ENCODE peak calls at places on chromosomes 16 and 17, in four cellular contexts. One of them, this sample, is unnamed.

GRCh38 chr17:47704781-47705180 is 10.8 kb downstream of the TBKBP1 start:
- DNase-seq in Kasumi-1: no peak
- DNase-seq in sigmoid colon: no peak
- DNase-seq in amygdala: no peak
- DNase-seq in this sample: no peak

GRCh38 chr17:12296120-12296727 is 275.5 kb downstream of the MAP2K4 start:
- DNase-seq in amygdala: no peak
- DNase-seq in Kasumi-1: no peak
- DNase-seq in sigmoid colon: no peak
- DNase-seq in this sample: peak; percentile 11

GRCh38 chr16:57807252-57807967 is 5.1 kb upstream of the KIFC3 start:
- DNase-seq in amygdala: no peak
- DNase-seq in sigmoid colon: no peak
- DNase-seq in Kasumi-1: no peak
- DNase-seq in this sample: no peak

GRCh38 chr16:69939821-69940585 is 11.1 kb upstream of the CLEC18A start:
- DNase-seq in Kasumi-1: no peak
- DNase-seq in sigmoid colon: no peak
- DNase-seq in amygdala: no peak
- DNase-seq in this sample: no peak

GRCh38 chr17:50129946-50130777 is at the start of gene SAMD14:
- DNase-seq in sigmoid colon: no peak
- DNase-seq in Kasumi-1: no peak
- DNase-seq in amygdala: no peak
- DNase-seq in this sample: peak; percentile 68

GRCh38 chr16:87619360-87620200 is 17.3 kb downstream of the JPH3 start:
- DNase-seq in sigmoid colon: no peak
- DNase-seq in amygdala: no peak
- DNase-seq in Kasumi-1: no peak
- DNase-seq in this sample: no peak

GRCh38 chr16:87552772-87553171 is 49.5 kb upstream of the JPH3 start:
- DNase-seq in amygdala: no peak
- DNase-seq in sigmoid colon: no peak
- DNase-seq in Kasumi-1: no peak
- DNase-seq in this sample: no peak

GRCh38 chr16:89658221-89658879 is 714 bp downstream of the SPATA33 start:
- DNase-seq in amygdala: no peak
- DNase-seq in sigmoid colon: no peak
- DNase-seq in Kasumi-1: peak; percentile 21
- DNase-seq in this sample: peak; percentile 43

GRCh38 chr17:73462830-73463229 is 151.0 kb upstream of the CDC42EP4 start:
- DNase-seq in sigmoid colon: no peak
- DNase-seq in amygdala: no peak
- DNase-seq in Kasumi-1: no peak
- DNase-seq in this sample: peak; percentile 29

GRCh38 chr17:50872710-50873424 is 6.7 kb upstream of the TOB1 start:
- DNase-seq in sigmoid colon: peak; percentile 77
- DNase-seq in amygdala: no peak
- DNase-seq in Kasumi-1: peak; percentile 95
- DNase-seq in this sample: no peak

GRCh38 chr16:88560722-88561484 is 9.3 kb upstream of the ZC3H18 start:
- DNase-seq in amygdala: no peak
- DNase-seq in sigmoid colon: no peak
- DNase-seq in Kasumi-1: peak; percentile 40
- DNase-seq in this sample: peak; percentile 90

GRCh38 chr17:78113804-78114785 is 14.5 kb downstream of the TMC6 start:
- DNase-seq in sigmoid colon: no peak
- DNase-seq in amygdala: no peak
- DNase-seq in Kasumi-1: no peak
- DNase-seq in this sample: no peak

GRCh38 chr17:8221663-8222379 is 11.4 kb upstream of the AURKB start:
- DNase-seq in Kasumi-1: peak; percentile 29
- DNase-seq in sigmoid colon: peak; percentile 92
- DNase-seq in amygdala: peak; percentile 46
- DNase-seq in this sample: peak; percentile 95

GRCh38 chr17:45668316-45668715 is 115.8 kb upstream of the CRHR1 start:
- DNase-seq in amygdala: no peak
- DNase-seq in Kasumi-1: no peak
- DNase-seq in sigmoid colon: no peak
- DNase-seq in this sample: no peak

GRCh38 chr17:18256776-18257175 is 1.8 kb downstream of the FLII start:
- DNase-seq in amygdala: no peak
- DNase-seq in sigmoid colon: no peak
- DNase-seq in Kasumi-1: no peak
- DNase-seq in this sample: no peak

GRCh38 chr17:6463616-6464445 is 19.6 kb downstream of the PIMREG start:
- DNase-seq in sigmoid colon: no peak
- DNase-seq in amygdala: no peak
- DNase-seq in Kasumi-1: no peak
- DNase-seq in this sample: no peak

GRCh38 chr17:62587554-62587953 is 39.9 kb upstream of the MRC2 start:
- DNase-seq in amygdala: no peak
- DNase-seq in sigmoid colon: no peak
- DNase-seq in Kasumi-1: no peak
- DNase-seq in this sample: no peak

GRCh38 chr17:17751489-17751995 is 70.3 kb downstream of the RAI1 start:
- DNase-seq in sigmoid colon: no peak
- DNase-seq in amygdala: no peak
- DNase-seq in Kasumi-1: no peak
- DNase-seq in this sample: peak; percentile 42

GRCh38 chr16:52549011-52549692 is 2.2 kb upstream of the TOX3 start:
- DNase-seq in amygdala: no peak
- DNase-seq in Kasumi-1: no peak
- DNase-seq in sigmoid colon: no peak
- DNase-seq in this sample: peak; percentile 68

GRCh38 chr16:82832861-82833260 is 206.1 kb downstream of the CDH13 start:
- DNase-seq in amygdala: no peak
- DNase-seq in sigmoid colon: no peak
- DNase-seq in Kasumi-1: no peak
- DNase-seq in this sample: no peak

GRCh38 chr16:2436110-2436509 is 6.9 kb downstream of the CCNF start:
- DNase-seq in amygdala: no peak
- DNase-seq in Kasumi-1: no peak
- DNase-seq in sigmoid colon: peak; percentile 34
- DNase-seq in this sample: no peak

GRCh38 chr17:3917391-3917931 is 1.2 kb upstream of the P2RX1 start:
- DNase-seq in Kasumi-1: peak; percentile 54
- DNase-seq in amygdala: no peak
- DNase-seq in sigmoid colon: no peak
- DNase-seq in this sample: no peak

GRCh38 chr16:65570261-65570660 is 448.4 kb upstream of the CDH11 start:
- DNase-seq in amygdala: no peak
- DNase-seq in Kasumi-1: no peak
- DNase-seq in sigmoid colon: no peak
- DNase-seq in this sample: no peak

GRCh38 chr16:73459586-73459985 is 411.7 kb upstream of the ZFHX3 start:
- DNase-seq in sigmoid colon: no peak
- DNase-seq in amygdala: no peak
- DNase-seq in Kasumi-1: no peak
- DNase-seq in this sample: no peak

GRCh38 chr16:528111-529011 is 849 bp downstream of the CAPN15 start:
- DNase-seq in Kasumi-1: peak; percentile 42
- DNase-seq in sigmoid colon: no peak
- DNase-seq in amygdala: no peak
- DNase-seq in this sample: peak; percentile 57

GRCh38 chr16:21599994-21600773 is 807 bp downstream of the METTL9 start:
- DNase-seq in Kasumi-1: peak; percentile 41
- DNase-seq in sigmoid colon: no peak
- DNase-seq in amygdala: no peak
- DNase-seq in this sample: peak; percentile 71

GRCh38 chr16:77974883-77975282 is 47.5 kb upstream of the CLEC3A start:
- DNase-seq in sigmoid colon: no peak
- DNase-seq in Kasumi-1: no peak
- DNase-seq in amygdala: no peak
- DNase-seq in this sample: no peak

GRCh38 chr17:76531501-76532038 is 5.9 kb downstream of the CYGB start:
- DNase-seq in amygdala: no peak
- DNase-seq in Kasumi-1: no peak
- DNase-seq in sigmoid colon: no peak
- DNase-seq in this sample: no peak

GRCh38 chr16:4319454-4319853 is 3.6 kb downstream of the GLIS2 start:
- DNase-seq in amygdala: no peak
- DNase-seq in sigmoid colon: peak; percentile 76
- DNase-seq in Kasumi-1: no peak
- DNase-seq in this sample: no peak

GRCh38 chr17:80008383-80008840 is 27.3 kb downstream of the TBC1D16 start:
- DNase-seq in Kasumi-1: peak; percentile 64
- DNase-seq in amygdala: no peak
- DNase-seq in sigmoid colon: peak; percentile 90
- DNase-seq in this sample: peak; percentile 84

GRCh38 chr16:4538067-4538385 is 547 bp downstream of the CDIP1 start:
- DNase-seq in sigmoid colon: no peak
- DNase-seq in amygdala: no peak
- DNase-seq in Kasumi-1: no peak
- DNase-seq in this sample: peak; percentile 56